ENCODE peak calls at places on chromosomes 4 and X, in seven cellular contexts. One of them, this sample, is unnamed.

GRCh38 chrX:79630033-79631009 is 263.2 kb upstream of the ITM2A start:
- DNase-seq in AG04450: no peak
- DNase-seq in right atrium auricular region: no peak
- DNase-seq in OCI-LY7: no peak
- DNase-seq in MM.1S: peak; percentile 33
- DNase-seq in activated CD4-positive, alpha-beta T cell treated with anti-CD3 and anti-CD28 coated beads, Interleukin-2, amount 50 U/mL, for 1 hour: no peak
- DNase-seq in CD8-positive, alpha-beta T cell: no peak
- DNase-seq in this sample: no peak

GRCh38 chrX:150572206-150572605 is 3.8 kb downstream of the MTM1 start:
- DNase-seq in AG04450: no peak
- DNase-seq in right atrium auricular region: no peak
- DNase-seq in OCI-LY7: no peak
- DNase-seq in MM.1S: no peak
- DNase-seq in activated CD4-positive, alpha-beta T cell treated with anti-CD3 and anti-CD28 coated beads, Interleukin-2, amount 50 U/mL, for 1 hour: no peak
- DNase-seq in CD8-positive, alpha-beta T cell: no peak
- DNase-seq in this sample: no peak

GRCh38 chrX:108156082-108156481 is 64.5 kb downstream of the ATG4A start:
- DNase-seq in AG04450: no peak
- DNase-seq in right atrium auricular region: no peak
- DNase-seq in OCI-LY7: no peak
- DNase-seq in MM.1S: no peak
- DNase-seq in activated CD4-positive, alpha-beta T cell treated with anti-CD3 and anti-CD28 coated beads, Interleukin-2, amount 50 U/mL, for 1 hour: no peak
- DNase-seq in CD8-positive, alpha-beta T cell: no peak
- DNase-seq in this sample: peak; percentile 55

GRCh38 chr4:9996319-9997110 is 24.8 kb downstream of the SLC2A9 start:
- DNase-seq in AG04450: no peak
- DNase-seq in right atrium auricular region: peak; percentile 58
- DNase-seq in OCI-LY7: no peak
- DNase-seq in MM.1S: no peak
- DNase-seq in activated CD4-positive, alpha-beta T cell treated with anti-CD3 and anti-CD28 coated beads, Interleukin-2, amount 50 U/mL, for 1 hour: no peak
- DNase-seq in CD8-positive, alpha-beta T cell: no peak
- DNase-seq in this sample: no peak

GRCh38 chrX:49192722-49193328 is 6.7 kb upstream of the PRICKLE3 start:
- DNase-seq in AG04450: no peak
- DNase-seq in right atrium auricular region: no peak
- DNase-seq in OCI-LY7: peak; percentile 49
- DNase-seq in MM.1S: peak; percentile 32
- DNase-seq in activated CD4-positive, alpha-beta T cell treated with anti-CD3 and anti-CD28 coated beads, Interleukin-2, amount 50 U/mL, for 1 hour: no peak
- DNase-seq in CD8-positive, alpha-beta T cell: no peak
- DNase-seq in this sample: no peak

GRCh38 chr4:107951551-107951950 is 20.2 kb downstream of the CYP2U1 start:
- DNase-seq in AG04450: peak; percentile 61
- DNase-seq in right atrium auricular region: no peak
- DNase-seq in OCI-LY7: no peak
- DNase-seq in MM.1S: no peak
- DNase-seq in activated CD4-positive, alpha-beta T cell treated with anti-CD3 and anti-CD28 coated beads, Interleukin-2, amount 50 U/mL, for 1 hour: no peak
- DNase-seq in CD8-positive, alpha-beta T cell: no peak
- DNase-seq in this sample: no peak

GRCh38 chrX:45811307-45811706 is 610.6 kb upstream of the DIPK2B start:
- DNase-seq in AG04450: no peak
- DNase-seq in right atrium auricular region: no peak
- DNase-seq in OCI-LY7: no peak
- DNase-seq in MM.1S: no peak
- DNase-seq in activated CD4-positive, alpha-beta T cell treated with anti-CD3 and anti-CD28 coated beads, Interleukin-2, amount 50 U/mL, for 1 hour: no peak
- DNase-seq in CD8-positive, alpha-beta T cell: no peak
- DNase-seq in this sample: no peak

GRCh38 chr4:152257601-152258066 is 278.3 kb downstream of the FBXW7 start:
- DNase-seq in AG04450: no peak
- DNase-seq in right atrium auricular region: no peak
- DNase-seq in OCI-LY7: no peak
- DNase-seq in MM.1S: no peak
- DNase-seq in activated CD4-positive, alpha-beta T cell treated with anti-CD3 and anti-CD28 coated beads, Interleukin-2, amount 50 U/mL, for 1 hour: no peak
- DNase-seq in CD8-positive, alpha-beta T cell: no peak
- DNase-seq in this sample: no peak